ENCODE peak calls at places on chromosomes 16 and 17, in five cellular contexts. I, X, B, P and Q are unnamed samples. For H3K79me2, the result is how much of the 10 kb centered on the place peaks cover.

GRCh38 chr17:78252701-78253635 is 21.5 kb downstream of the TMEM235 start:
- DNase-seq in X (peak), I (no peak), P (no peak), B (no peak), Q (peak)

GRCh38 chr17:81086789-81087551 is 52.0 kb downstream of the BAIAP2 start:
- DNase-seq in P (no peak), X (no peak), I (no peak), B (no peak), Q (no peak)

GRCh38 chr17:44111777-44112176 is 11.7 kb downstream of the HDAC5 start:
- DNase-seq in P (no peak), X (no peak), B (no peak), I (no peak), Q (no peak)

GRCh38 chr17:74125160-74125559 is 78.3 kb upstream of the RPL38 start:
- DNase-seq in I (no peak), P (no peak), B (no peak), X (no peak), Q (no peak)

GRCh38 chr16:72434159-72434558 is 262.2 kb upstream of the PMFBP1 start:
- DNase-seq in X (peak), P (peak), B (no peak), I (no peak), Q (no peak)

GRCh38 chr16:80300876-80301275 is 239.9 kb upstream of the DYNLRB2 start:
- DNase-seq in X (no peak), P (peak), B (no peak), I (no peak), Q (no peak)

GRCh38 chr17:38552343-38552742 is 53.4 kb downstream of the SRCIN1 start:
- DNase-seq in X (no peak), B (no peak), I (no peak), P (no peak), Q (no peak)

GRCh38 chr16:4866586-4866985 is 19.3 kb downstream of the UBN1 start:
- DNase-seq in B (no peak), P (no peak), I (no peak), X (no peak), Q (no peak)

GRCh38 chr16:81697886-81698635 is 81.0 kb upstream of the PLCG2 start:
- DNase-seq in X (no peak), P (peak), B (no peak), I (no peak), Q (no peak)

GRCh38 chr17:70808596-70808995 is 639.3 kb downstream of the KCNJ2 start:
- DNase-seq in I (no peak), X (peak), P (no peak), B (no peak), Q (peak)

GRCh38 chr17:36862116-36862920 is 75.0 kb upstream of the LHX1 start:
- DNase-seq in X (no peak), B (no peak), P (no peak), I (peak), Q (no peak)

GRCh38 chr16:5004311-5004710 is 29.4 kb downstream of the NAGPA start:
- DNase-seq in B (no peak), I (no peak), P (no peak), X (no peak), Q (no peak)

GRCh38 chr16:27430923-27431484 is 29.0 kb downstream of the IL21R start:
- DNase-seq in I (peak), B (no peak), P (peak), X (peak), Q (no peak)

GRCh38 chr16:49015189-49015540 is 266.5 kb downstream of the CBLN1 start:
- DNase-seq in P (no peak), B (no peak), X (no peak), I (no peak), Q (no peak)

GRCh38 chr17:6638046-6638908 is 2.2 kb downstream of the KIAA0753 start:
- DNase-seq in P (no peak), I (no peak), B (no peak), X (no peak), Q (no peak)

GRCh38 chr16:8804313-8804712 is 6.7 kb downstream of the PMM2 start:
- DNase-seq in X (no peak), B (no peak), P (no peak), I (no peak), Q (no peak)

GRCh38 chr17:43834106-43834505 is 1.2 kb upstream of the MPP3 start:
- DNase-seq in I (no peak), B (no peak), P (peak), X (no peak), Q (no peak)

GRCh38 chr16:22366371-22366770 is 8.0 kb downstream of the CDR2 start:
- DNase-seq in X (no peak), B (no peak), I (no peak), P (no peak), Q (no peak)

GRCh38 chr17:38453951-38454421 is 25.7 kb downstream of the ARHGAP23 start:
- DNase-seq in P (peak), B (no peak), X (no peak), I (peak), Q (no peak)

GRCh38 chr17:63533433-63534077 is 10.4 kb downstream of the KCNH6 start:
- DNase-seq in P (no peak), X (no peak), I (peak), B (no peak), Q (no peak)

GRCh38 chr16:25051446-25052160 is 36.4 kb upstream of the ARHGAP17 start:
- DNase-seq in P (peak), B (no peak), X (no peak), I (no peak), Q (no peak)

GRCh38 chr17:58176200-58176599 is 9.4 kb downstream of the OR4D2 start:
- DNase-seq in I (no peak), B (no peak), X (no peak), P (peak), Q (peak)

GRCh38 chr17:72445055-72445991 is 324.5 kb downstream of the SOX9 start:
- DNase-seq in P (no peak), X (no peak), B (no peak), I (no peak), Q (no peak)

GRCh38 chr17:40490289-40490853 is 11.1 kb downstream of the TNS4 start:
- DNase-seq in I (no peak), P (peak), X (peak), B (no peak), Q (no peak)

GRCh38 chr16:4733747-4734062 is 366 bp downstream of the ANKS3 start:
- DNase-seq in I (no peak), P (no peak), B (no peak), X (no peak), Q (no peak)

GRCh38 chr17:10649031-10649430 is 8.1 kb downstream of the MYH3 start:
- DNase-seq in B (no peak), P (peak), X (no peak), I (no peak), Q (no peak)

GRCh38 chr17:81898029-81898866 is 3.8 kb upstream of the NPB start:
- DNase-seq in I (no peak), P (peak), X (no peak), B (no peak), Q (no peak)

GRCh38 chr16:70737377-70738082 is 51.7 kb upstream of the MTSS2 start:
- DNase-seq in X (peak), B (no peak), I (no peak), P (peak), Q (no peak)

GRCh38 chr16:9901-10665 is 43.3 kb downstream of the POLR3K start:
- DNase-seq in P (no peak), X (no peak), I (no peak), B (no peak), Q (no peak)

GRCh38 chr17:29347831-29348281 is 42.3 kb upstream of the TAOK1 start:
- DNase-seq in X (no peak), B (no peak), I (no peak), P (peak), Q (no peak)

GRCh38 chr16:88389191-88389590 is 6.4 kb downstream of the ZNF469 start:
- DNase-seq in B (no peak), X (no peak), P (no peak), I (no peak), Q (no peak)
- H3K79me2 ChIP-seq in B (under half), X (under half), P (under half), I (under half), Q (under half)

DNA sequence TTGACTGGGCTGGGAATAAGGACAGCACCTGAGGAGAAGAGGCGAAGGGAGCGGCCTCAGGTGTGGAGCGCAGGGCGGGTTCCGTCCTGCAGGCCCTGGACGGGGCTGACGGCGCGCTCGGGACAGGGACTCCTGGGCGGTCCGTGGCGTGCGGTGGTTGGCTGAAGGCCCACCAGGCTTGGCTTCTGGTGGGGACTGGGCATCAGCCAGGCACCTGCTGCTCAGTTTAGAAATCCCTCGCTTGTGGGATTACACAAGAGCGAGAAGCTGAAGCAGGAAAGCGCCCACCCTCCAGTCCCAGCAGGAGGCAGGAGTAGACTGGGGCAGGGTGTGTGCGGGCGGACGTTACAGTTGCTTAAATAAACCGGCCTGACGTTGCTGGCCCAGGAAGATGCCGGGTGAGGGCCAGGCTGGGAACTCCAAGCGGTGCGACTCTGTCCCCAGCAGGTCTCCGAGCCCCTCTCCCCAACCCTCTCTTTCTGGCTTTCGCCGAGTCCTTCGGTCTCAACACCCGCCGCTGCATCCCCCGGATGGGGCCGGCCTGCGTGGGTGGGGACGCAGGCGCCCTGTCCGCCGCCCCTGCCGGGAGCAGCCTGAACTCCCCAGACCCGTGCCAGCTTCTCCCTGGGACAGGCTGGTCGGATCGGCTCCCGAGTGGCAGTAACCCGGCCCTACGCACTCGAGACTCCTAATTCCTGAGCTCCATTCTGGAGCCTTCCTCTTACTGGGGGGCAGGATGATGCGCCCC is 639 bp downstream of the MIF4GD start:
- DNase-seq in X (peak), I (peak), B (no peak), P (peak), Q (peak)
- H2AFZ ChIP-seq in X (peak), I (peak), B (peak), P (peak), Q (peak)

GRCh38 chr16:17211797-17212196 is 259.0 kb downstream of the XYLT1 start:
- DNase-seq in X (peak), P (no peak), B (no peak), I (peak), Q (peak)
- H3K79me2 ChIP-seq in X (under half), P (under half), B (under half), I (under half), Q (under half)

GRCh38 chr17:79988163-79988971 is 47.3 kb downstream of the TBC1D16 start:
- DNase-seq in X (no peak), P (peak), B (no peak), I (no peak), Q (no peak)
- H2AFZ ChIP-seq in X (no peak), P (peak), B (no peak), I (no peak), Q (no peak)

GRCh38 chr17:34620458-34620857 is 41.1 kb downstream of the TMEM132E start:
- DNase-seq in X (no peak), P (no peak), B (no peak), I (no peak), Q (no peak)
- H3K79me2 ChIP-seq in X (under half), P (under half), B (under half), I (under half), Q (under half)

GRCh38 chr17:79749958-79750357 is 19.2 kb downstream of the ENPP7 start:
- DNase-seq in P (no peak), B (no peak), X (no peak), I (no peak), Q (no peak)

GRCh38 chr17:79754359-79754758 is 23.6 kb upstream of the CBX2 start:
- DNase-seq in P (no peak), X (no peak), B (no peak), I (no peak), Q (no peak)

GRCh38 chr17:79750650-79751545 is 20.2 kb downstream of the ENPP7 start:
- DNase-seq in B (no peak), I (no peak), P (no peak), X (no peak), Q (no peak)

GRCh38 chr17:79749156-79749815 is 18.5 kb downstream of the ENPP7 start:
- DNase-seq in P (peak), B (no peak), I (no peak), X (no peak), Q (no peak)

DNA sequence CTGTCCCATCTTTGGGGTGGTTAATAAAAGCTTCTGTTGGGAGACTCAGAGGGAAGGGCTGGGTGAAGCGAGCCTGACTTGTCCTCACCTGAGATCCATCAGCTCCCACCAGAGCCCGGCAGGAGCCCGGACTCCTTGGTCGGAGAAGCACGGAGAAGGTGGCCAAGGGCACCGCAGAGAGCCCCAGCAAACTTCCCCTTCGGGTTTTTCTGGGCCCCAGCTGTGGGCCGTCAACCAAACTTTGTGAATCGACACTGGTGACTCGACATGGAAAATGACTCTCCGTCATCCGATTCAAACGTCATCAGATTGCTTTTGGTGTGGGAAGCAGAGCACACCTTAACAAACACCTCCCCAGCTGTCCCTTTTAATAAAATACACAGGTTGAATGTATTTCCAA is 21.4 kb downstream of the ENPP7 start:
- DNase-seq in I (no peak), P (no peak), X (no peak), B (no peak), Q (no peak)
- H2AFZ ChIP-seq in I (peak), P (no peak), X (no peak), B (no peak), Q (no peak)

DNA sequence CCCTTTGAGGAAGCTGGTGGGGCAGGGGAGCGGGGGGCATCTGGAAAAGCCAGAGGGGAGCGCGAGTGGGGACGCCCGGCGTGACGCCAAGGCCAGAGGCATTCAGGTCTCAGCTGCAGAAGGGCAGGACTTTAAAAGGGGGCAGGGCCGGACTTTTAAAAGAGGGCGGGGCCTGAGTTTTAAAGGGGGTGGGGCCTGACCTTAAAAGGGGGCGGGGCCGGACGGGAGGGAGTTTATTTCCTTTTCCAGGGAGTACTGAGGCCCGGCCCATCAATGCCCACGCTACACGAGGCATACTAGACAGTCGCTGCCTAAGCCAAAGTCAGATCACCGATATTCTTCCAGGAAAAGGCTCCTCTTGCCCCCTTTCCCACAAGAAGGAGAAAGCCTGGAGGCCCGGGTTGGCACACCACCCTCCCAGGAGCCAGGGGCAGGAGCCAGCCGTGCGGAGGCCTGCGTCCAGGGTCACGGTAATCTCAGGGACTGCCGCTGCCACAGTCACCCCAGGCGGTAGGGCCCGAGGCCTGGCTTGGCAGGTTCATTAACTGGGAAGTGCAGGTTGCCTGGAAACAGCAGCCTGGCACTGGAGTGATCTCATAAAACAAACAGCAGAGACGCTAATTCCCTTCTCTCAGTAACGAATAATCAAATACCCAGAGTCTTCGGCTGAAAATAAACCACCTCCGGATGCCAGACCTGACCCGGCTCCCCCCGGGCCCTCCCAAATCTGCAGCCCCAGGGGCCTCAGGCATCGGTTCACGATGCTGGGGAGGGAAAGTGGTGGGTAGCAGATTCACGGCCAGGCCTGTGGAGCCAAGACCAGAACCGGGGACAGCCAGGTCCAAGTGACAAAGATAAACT is 90.7 kb downstream of the TIMM22 start:
- DNase-seq in X (peak), P (no peak), I (peak), B (no peak), Q (peak)
- H3K79me2 ChIP-seq in X (under half), P (under half), I (under half), B (under half), Q (under half)

GRCh38 chr17:56697190-56697589 is 103.7 kb downstream of the NOG start:
- DNase-seq in X (no peak), B (no peak), I (no peak), P (no peak), Q (no peak)

GRCh38 chr17:56699186-56699895 is 105.8 kb downstream of the NOG start:
- DNase-seq in P (peak), B (peak), X (no peak), I (no peak), Q (no peak)

GRCh38 chr17:56700919-56701420 is 107.5 kb downstream of the NOG start:
- DNase-seq in X (no peak), I (no peak), B (no peak), P (no peak), Q (no peak)
- H2AFZ ChIP-seq in X (no peak), I (no peak), B (no peak), P (no peak), Q (no peak)

DNA sequence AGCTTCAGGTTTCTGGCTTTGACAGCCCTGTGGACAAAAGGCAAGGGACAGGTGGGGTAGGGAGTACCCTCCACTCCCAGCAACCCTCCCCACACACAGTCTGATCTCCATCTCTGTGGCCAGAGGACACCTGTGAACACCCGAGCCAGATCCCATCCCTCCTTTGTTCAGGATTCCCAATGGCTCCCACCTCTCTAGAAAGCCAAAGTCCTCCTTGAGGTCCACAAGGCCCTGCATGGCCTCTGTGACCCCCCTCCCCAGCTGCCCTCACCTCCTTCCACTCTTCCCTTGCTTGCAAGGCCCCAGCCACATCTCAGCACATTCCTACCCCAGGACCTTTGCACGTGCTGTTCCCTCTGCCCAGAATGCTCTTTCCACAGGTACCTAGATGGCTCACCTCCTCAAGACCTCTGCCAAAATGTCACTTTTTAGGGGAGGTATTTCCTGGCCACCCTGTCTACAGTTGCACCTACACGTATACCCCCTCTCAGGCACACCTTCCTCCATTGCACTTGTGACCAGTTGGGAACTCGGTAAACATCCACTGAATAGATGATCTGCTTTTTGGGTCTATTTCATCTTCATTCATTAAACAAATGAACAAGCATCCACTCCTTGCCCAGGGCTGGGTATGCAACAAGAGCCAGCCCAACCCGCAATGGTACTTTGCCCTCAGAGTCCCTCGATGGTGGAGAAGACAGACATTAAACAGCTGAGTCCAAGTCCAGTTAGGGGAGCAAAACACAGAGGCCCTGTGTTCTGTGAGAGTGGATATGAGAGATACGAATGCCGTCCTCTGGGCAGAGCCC is 107.0 kb downstream of the CRLF3 start:
- DNase-seq in X (no peak), P (no peak), I (no peak), B (no peak), Q (no peak)
- H3K79me2 ChIP-seq in X (half or more), P (under half), I (half or more), B (under half), Q (half or more)